ENCODE peak calls at places on chromosomes 13 and 19, in ten cellular contexts. Y is GM10248, A is GM23338, E is dorsolateral prefrontal cortex, V is kidney epithelial cell, Q is cardiac muscle cell, W is AG10803, S is mammary epithelial cell, R is GM06990, J is IMR-90. U is an unnamed sample.

GRCh38 chr13:29696606-29697005 is 101.1 kb upstream of the SLC7A1 start:
- DNase-seq in Y (no peak), A (no peak), E (no peak), V (no peak), Q (no peak), W (no peak), S (no peak), R (no peak), J (no peak), U (no peak)

GRCh38 chr13:65133094-65133493 is 2097.0 kb downstream of the PCDH9 start:
- DNase-seq in Y (no peak), A (peak; percentile 32), E (no peak), V (no peak), Q (no peak), W (no peak), S (no peak), R (no peak), J (no peak), U (no peak)

GRCh38 chr19:49911381-49912145 is 14.9 kb upstream of the IL4I1 start:
- DNase-seq in Y (peak; percentile 79), A (no peak), E (no peak), V (no peak), Q (peak; percentile 16), W (no peak), S (no peak), R (no peak), J (peak; percentile 52), U (no peak)

GRCh38 chr13:34153428-34154180 is 335.7 kb downstream of the RFC3 start:
- DNase-seq in Y (no peak), A (peak; percentile 7), E (no peak), V (no peak), Q (peak; percentile 44), W (no peak), S (no peak), R (no peak), J (no peak), U (no peak)

GRCh38 chr13:99303863-99304521 is 3.2 kb downstream of the GPR183 start:
- DNase-seq in Y (no peak), A (no peak), E (no peak), V (no peak), Q (no peak), W (no peak), S (no peak), R (peak; percentile 51), J (no peak), U (no peak)

GRCh38 chr19:45643024-45643926 is 4.1 kb upstream of the EML2 start:
- DNase-seq in Y (peak; percentile 85), A (peak; percentile 92), E (peak; percentile 95), V (no peak), Q (peak; percentile 88), W (peak; percentile 64), S (peak; percentile 71), R (peak; percentile 95), J (peak; percentile 61), U (peak; percentile 87)

GRCh38 chr19:3359850-3360493 is 6.4 kb upstream of the NFIC start:
- DNase-seq in Y (peak; percentile 73), A (peak; percentile 54), E (no peak), V (no peak), Q (peak; percentile 47), W (no peak), S (no peak), R (peak; percentile 57), J (no peak), U (no peak)

GRCh38 chr13:23289917-23290357 is 109.2 kb downstream of the SGCG start:
- DNase-seq in Y (no peak), A (no peak), E (no peak), V (no peak), Q (peak; percentile 62), W (peak; percentile 45), S (peak; percentile 83), R (no peak), J (peak; percentile 47), U (peak; percentile 30)

GRCh38 chr19:13824703-13825102 is 29.5 kb downstream of the ZSWIM4 start:
- DNase-seq in Y (no peak), A (no peak), E (no peak), V (no peak), Q (no peak), W (no peak), S (no peak), R (no peak), J (no peak), U (no peak)

GRCh38 chr19:13827656-13828055 is 32.4 kb downstream of the ZSWIM4 start:
- DNase-seq in Y (no peak), A (no peak), E (no peak), V (no peak), Q (no peak), W (no peak), S (no peak), R (no peak), J (no peak), U (no peak)

GRCh38 chr19:13823901-13824300 is 28.7 kb downstream of the ZSWIM4 start:
- DNase-seq in Y (no peak), A (no peak), E (no peak), V (no peak), Q (no peak), W (no peak), S (no peak), R (no peak), J (no peak), U (no peak)

GRCh38 chr19:13826652-13827235 is 31.5 kb downstream of the ZSWIM4 start:
- DNase-seq in Y (no peak), A (no peak), E (no peak), V (no peak), Q (no peak), W (no peak), S (no peak), R (no peak), J (no peak), U (no peak)

DNA sequence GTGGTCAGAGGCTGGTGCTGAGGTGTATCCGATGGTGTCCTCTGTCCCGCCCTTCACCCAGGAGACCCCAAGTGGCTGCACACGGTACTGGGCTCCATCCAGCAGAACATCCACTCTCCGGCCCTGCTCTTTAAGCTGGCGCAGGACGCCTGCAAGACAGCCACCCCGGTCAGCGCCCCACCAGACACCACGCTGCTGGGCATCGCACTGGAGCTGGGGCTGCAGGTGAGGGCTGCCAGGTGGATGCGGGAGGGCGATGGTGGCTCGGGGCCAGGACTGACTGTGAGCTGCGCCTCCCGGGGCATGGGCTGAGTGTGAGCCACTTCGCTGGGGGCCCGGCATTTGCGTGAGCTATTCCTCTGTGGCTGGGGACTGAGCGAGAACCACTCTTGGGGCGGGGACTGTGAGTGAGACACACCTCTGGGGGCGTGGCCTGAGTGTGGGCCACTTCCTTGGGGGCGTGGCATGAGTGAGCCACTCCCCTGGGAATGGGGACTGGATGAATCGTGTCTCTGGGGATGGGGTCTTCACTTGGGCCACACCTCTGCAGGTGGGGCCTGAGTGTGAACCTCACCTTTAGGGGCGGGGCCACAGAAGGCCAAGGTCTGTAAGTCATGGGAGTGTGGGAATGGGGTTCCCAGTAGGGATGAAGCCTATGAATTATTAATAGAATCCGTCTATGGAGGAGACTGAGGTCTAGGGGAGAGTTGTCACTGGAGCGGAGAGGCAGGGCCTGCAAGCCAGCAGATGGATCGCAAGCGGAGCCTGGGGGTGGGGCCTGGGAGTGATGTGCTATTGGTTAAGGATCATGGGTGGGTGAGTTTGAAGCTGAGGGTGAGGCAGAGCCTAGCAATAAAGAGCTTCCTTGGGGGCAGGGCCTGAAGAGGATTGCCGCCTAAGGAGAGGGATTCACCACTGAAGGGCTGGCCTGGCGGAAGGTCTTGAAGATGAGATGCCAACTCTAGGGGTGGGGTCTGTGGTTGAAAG is 30.5 kb downstream of the ZSWIM4 start:
- DNase-seq in Y (no peak), A (peak; percentile 96), E (no peak), V (no peak), Q (no peak), W (peak; percentile 20), S (no peak), R (no peak), J (no peak), U (peak; percentile 50)
- TF ChIP-seq CTCF in Y (no peak), A (peak; percentile 43), E (no peak), V (no peak), Q (no peak), W (no peak), S (no peak), R (peak; percentile 0), J (peak; percentile 22), U (no peak)

GRCh38 chr19:51702754-51703654 is 9.9 kb downstream of the SPACA6 start:
- DNase-seq in Y (peak; percentile 27), A (peak; percentile 94), E (no peak), V (no peak), Q (no peak), W (no peak), S (no peak), R (no peak), J (no peak), U (no peak)

GRCh38 chr19:51701468-51702100 is 8.5 kb downstream of the SPACA6 start:
- DNase-seq in Y (no peak), A (no peak), E (no peak), V (no peak), Q (no peak), W (no peak), S (no peak), R (no peak), J (no peak), U (no peak)

GRCh38 chr19:51704601-51705000 is 11.5 kb downstream of the SPACA6 start:
- DNase-seq in Y (no peak), A (no peak), E (no peak), V (no peak), Q (no peak), W (no peak), S (no peak), R (no peak), J (no peak), U (no peak)

GRCh38 chr19:51702103-51702753 is 9.1 kb downstream of the SPACA6 start:
- DNase-seq in Y (peak; percentile 28), A (peak; percentile 93), E (peak; percentile 46), V (no peak), Q (peak; percentile 79), W (peak; percentile 74), S (peak; percentile 63), R (no peak), J (peak; percentile 24), U (peak; percentile 73)

DNA sequence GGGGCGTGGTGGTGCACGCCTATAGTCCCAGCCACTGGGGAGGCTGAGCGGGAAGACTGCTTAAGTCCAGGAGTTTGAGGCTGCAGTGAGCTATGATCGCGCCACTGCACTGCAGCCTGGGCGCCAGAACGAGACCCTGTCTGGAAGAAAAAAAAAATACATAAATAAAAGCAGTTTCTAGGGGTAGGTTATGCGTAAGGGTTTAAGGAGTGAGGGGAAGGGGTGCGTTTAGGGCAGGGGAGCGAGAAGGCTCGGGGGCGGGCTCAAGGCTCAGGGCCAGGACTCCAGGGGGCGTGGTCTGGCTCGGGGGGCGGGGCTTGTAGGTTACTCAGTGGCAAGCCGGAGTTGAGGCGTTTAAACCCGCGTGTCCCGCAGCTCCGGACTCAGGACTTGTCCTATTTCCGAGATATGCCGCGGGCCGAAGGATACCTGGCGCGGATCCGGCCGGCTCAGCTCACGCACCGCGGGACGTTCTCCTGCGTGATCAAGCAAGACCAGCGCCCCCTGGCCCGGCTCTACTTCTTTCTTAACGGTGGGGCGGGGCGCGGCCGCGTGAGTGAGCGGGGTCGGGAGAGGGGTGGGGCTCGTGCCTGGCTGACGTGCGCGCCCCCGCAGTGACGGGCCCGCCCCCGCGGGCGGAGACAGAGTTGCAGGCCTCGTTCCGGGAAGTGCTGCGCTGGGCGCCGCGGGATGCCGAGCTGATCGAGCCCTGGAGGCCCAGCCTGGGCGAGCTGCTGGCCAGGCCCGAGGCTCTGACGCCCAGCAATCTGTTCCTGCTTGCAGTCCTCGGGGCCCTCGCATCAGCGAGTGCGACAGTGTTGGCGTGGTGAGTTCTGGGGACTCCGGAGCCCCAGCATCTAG is 10.8 kb downstream of the SPACA6 start:
- DNase-seq in Y (peak; percentile 98), A (peak; percentile 98), E (peak; percentile 91), V (no peak), Q (peak; percentile 97), W (peak; percentile 93), S (peak; percentile 89), R (peak; percentile 97), J (peak; percentile 89), U (peak; percentile 95)
- TF ChIP-seq CTCF in Y (no peak), A (peak; percentile 61), E (peak; percentile 62), V (peak; percentile 40), Q (peak; percentile 54), W (peak; percentile 47), S (peak; percentile 58), R (peak; percentile 62), J (peak; percentile 46), U (no peak)

GRCh38 chr19:29665215-29665825 is at the start of gene PLEKHF1:
- DNase-seq in Y (peak; percentile 96), A (peak; percentile 89), E (peak; percentile 85), V (no peak), Q (peak; percentile 79), W (peak; percentile 73), S (peak; percentile 78), R (peak; percentile 92), J (peak; percentile 59), U (peak; percentile 82)

GRCh38 chr19:29663861-29664752 is 1.2 kb upstream of the PLEKHF1 start:
- DNase-seq in Y (no peak), A (no peak), E (no peak), V (no peak), Q (no peak), W (peak; percentile 73), S (peak; percentile 92), R (no peak), J (peak; percentile 33), U (peak; percentile 28)

GRCh38 chr19:29662604-29663404 is 2.5 kb upstream of the PLEKHF1 start:
- DNase-seq in Y (no peak), A (no peak), E (no peak), V (peak; percentile 63), Q (peak; percentile 95), W (peak; percentile 94), S (peak; percentile 82), R (no peak), J (peak; percentile 94), U (peak; percentile 67)

GRCh38 chr19:29665826-29666633 is 769 bp downstream of the PLEKHF1 start:
- DNase-seq in Y (peak; percentile 39), A (peak; percentile 90), E (no peak), V (no peak), Q (peak; percentile 73), W (peak; percentile 69), S (peak; percentile 68), R (no peak), J (peak; percentile 66), U (peak; percentile 36)

GRCh38 chr19:29664753-29665214 is 477 bp upstream of the PLEKHF1 start:
- DNase-seq in Y (no peak), A (no peak), E (no peak), V (no peak), Q (no peak), W (no peak), S (no peak), R (no peak), J (no peak), U (no peak)
- TF ChIP-seq CTCF in Y (no peak), A (no peak), E (peak; percentile 46), V (no peak), Q (no peak), W (no peak), S (no peak), R (peak; percentile 45), J (no peak), U (no peak)

GRCh38 chr19:17285415-17286135 is 3.9 kb downstream of the ANKLE1 start:
- DNase-seq in Y (no peak), A (no peak), E (no peak), V (no peak), Q (no peak), W (no peak), S (no peak), R (no peak), J (no peak), U (no peak)

GRCh38 chr19:17279436-17279835 is 2.3 kb upstream of the ANKLE1 start:
- DNase-seq in Y (no peak), A (no peak), E (no peak), V (no peak), Q (no peak), W (no peak), S (no peak), R (no peak), J (no peak), U (no peak)

GRCh38 chr19:17283504-17283996 is 1.8 kb downstream of the ANKLE1 start:
- DNase-seq in Y (no peak), A (no peak), E (no peak), V (no peak), Q (no peak), W (no peak), S (no peak), R (no peak), J (no peak), U (no peak)

GRCh38 chr19:17281391-17282304 is at the start of gene ANKLE1:
- DNase-seq in Y (peak; percentile 81), A (peak; percentile 88), E (no peak), V (no peak), Q (peak; percentile 36), W (no peak), S (no peak), R (peak; percentile 86), J (no peak), U (no peak)

DNA sequence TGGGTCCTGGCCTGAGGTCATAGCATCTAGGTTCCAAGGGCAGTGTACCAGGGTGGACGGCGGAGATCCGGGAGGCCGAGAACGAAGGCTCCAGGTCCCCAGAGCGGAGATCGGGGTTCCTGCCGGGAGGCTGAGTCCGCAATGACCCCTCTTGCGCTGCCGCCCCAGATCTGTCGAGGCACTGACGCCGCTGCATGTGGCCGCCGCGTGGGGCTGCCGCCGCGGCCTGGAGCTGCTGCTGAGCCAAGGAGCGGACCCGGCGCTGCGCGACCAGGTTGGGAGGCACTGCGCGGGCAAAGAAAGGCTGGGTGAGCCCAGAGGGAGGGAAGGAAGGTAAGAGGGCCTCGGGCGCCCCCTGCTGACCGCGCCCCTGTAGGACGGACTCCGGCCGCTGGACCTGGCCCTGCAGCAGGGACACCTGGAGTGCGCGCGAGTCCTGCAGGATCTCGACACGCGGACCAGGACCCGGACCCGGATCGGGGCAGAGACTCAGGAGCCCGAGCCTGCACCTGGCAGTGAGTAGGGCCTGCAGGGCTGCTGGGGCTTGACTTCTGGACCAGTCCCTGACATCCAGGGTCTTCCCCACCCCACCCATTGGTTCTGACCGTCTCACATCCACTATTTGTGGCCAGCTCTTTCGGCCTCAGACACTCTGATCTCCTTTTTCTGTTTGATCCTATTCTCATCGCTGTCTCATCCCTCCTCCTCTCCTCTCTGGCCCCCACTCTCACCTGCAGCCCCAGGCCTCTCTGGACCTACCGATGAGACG is 971 bp downstream of the ANKLE1 start:
- DNase-seq in Y (peak; percentile 91), A (peak; percentile 95), E (peak; percentile 76), V (peak; percentile 45), Q (peak; percentile 83), W (peak; percentile 60), S (peak; percentile 72), R (peak; percentile 92), J (peak; percentile 62), U (peak; percentile 88)
- TF ChIP-seq CTCF in Y (peak; percentile 94), A (peak; percentile 95), E (peak; percentile 95), V (peak; percentile 94), Q (peak; percentile 89), W (peak; percentile 70), S (peak; percentile 90), R (peak; percentile 94), J (peak; percentile 91), U (peak; percentile 88)